ENCODE peak calls at places on chromosomes 13 and 19, in ten cellular contexts. One of them, this sample, is unnamed.

GRCh38 chr13:77213644-77214043 is 113.2 kb downstream of the MYCBP2 start:
- DNase-seq in HT-29: no peak
- DNase-seq in activated CD4-positive, alpha-beta T cell treated with anti-CD3 and anti-CD28 coated beads, Interleukin-2, amount 50 U/mL, for 48 hours: no peak
- DNase-seq in NCI-H446 treated with DMSO at 0.1 percent for 48 hours: no peak
- DNase-seq in stimulated activated CD4-positive, alpha-beta T cell treated with anti-CD3 and anti-CD28 coated beads, Interleukin-15, amount 100 ng/mL, for 24 hours: no peak
- DNase-seq in T-helper 1 cell: no peak
- DNase-seq in tibial artery: no peak
- DNase-seq in Panc1: no peak
- DNase-seq in T-cell: no peak
- DNase-seq in astrocyte of the hippocampus: peak; percentile 5
- DNase-seq in this sample: no peak

GRCh38 chr13:96159731-96160130 is 69.8 kb downstream of the HS6ST3 start:
- DNase-seq in HT-29: no peak
- DNase-seq in NCI-H446 treated with DMSO at 0.1 percent for 48 hours: no peak
- DNase-seq in Panc1: no peak
- DNase-seq in T-cell: no peak
- DNase-seq in astrocyte of the hippocampus: no peak
- DNase-seq in activated CD4-positive, alpha-beta T cell treated with anti-CD3 and anti-CD28 coated beads, Interleukin-2, amount 50 U/mL, for 48 hours: no peak
- DNase-seq in T-helper 1 cell: no peak
- DNase-seq in stimulated activated CD4-positive, alpha-beta T cell treated with anti-CD3 and anti-CD28 coated beads, Interleukin-15, amount 100 ng/mL, for 24 hours: no peak
- DNase-seq in tibial artery: no peak
- DNase-seq in this sample: no peak

GRCh38 chr13:88622362-88622973 is 951.3 kb downstream of the SLITRK5 start:
- DNase-seq in stimulated activated CD4-positive, alpha-beta T cell treated with anti-CD3 and anti-CD28 coated beads, Interleukin-15, amount 100 ng/mL, for 24 hours: peak; percentile 21
- DNase-seq in Panc1: no peak
- DNase-seq in HT-29: no peak
- DNase-seq in NCI-H446 treated with DMSO at 0.1 percent for 48 hours: no peak
- DNase-seq in T-helper 1 cell: no peak
- DNase-seq in tibial artery: no peak
- DNase-seq in astrocyte of the hippocampus: no peak
- DNase-seq in activated CD4-positive, alpha-beta T cell treated with anti-CD3 and anti-CD28 coated beads, Interleukin-2, amount 50 U/mL, for 48 hours: no peak
- DNase-seq in T-cell: no peak
- DNase-seq in this sample: no peak

GRCh38 chr13:107992542-107992941 is 222.8 kb downstream of the LIG4 start:
- DNase-seq in astrocyte of the hippocampus: peak; percentile 6
- DNase-seq in T-helper 1 cell: no peak
- DNase-seq in Panc1: no peak
- DNase-seq in T-cell: no peak
- DNase-seq in activated CD4-positive, alpha-beta T cell treated with anti-CD3 and anti-CD28 coated beads, Interleukin-2, amount 50 U/mL, for 48 hours: no peak
- DNase-seq in NCI-H446 treated with DMSO at 0.1 percent for 48 hours: no peak
- DNase-seq in tibial artery: no peak
- DNase-seq in HT-29: no peak
- DNase-seq in stimulated activated CD4-positive, alpha-beta T cell treated with anti-CD3 and anti-CD28 coated beads, Interleukin-15, amount 100 ng/mL, for 24 hours: no peak
- DNase-seq in this sample: no peak

GRCh38 chr19:33796164-33797100 is at the start of gene KCTD15:
- DNase-seq in HT-29: no peak
- DNase-seq in T-cell: no peak
- DNase-seq in stimulated activated CD4-positive, alpha-beta T cell treated with anti-CD3 and anti-CD28 coated beads, Interleukin-15, amount 100 ng/mL, for 24 hours: peak; percentile 61
- DNase-seq in T-helper 1 cell: no peak
- DNase-seq in tibial artery: no peak
- DNase-seq in activated CD4-positive, alpha-beta T cell treated with anti-CD3 and anti-CD28 coated beads, Interleukin-2, amount 50 U/mL, for 48 hours: peak; percentile 51
- DNase-seq in Panc1: no peak
- DNase-seq in astrocyte of the hippocampus: peak; percentile 81
- DNase-seq in NCI-H446 treated with DMSO at 0.1 percent for 48 hours: no peak
- DNase-seq in this sample: peak; percentile 34

GRCh38 chr19:53333071-53333465 is 481 bp upstream of the ZNF845 start:
- DNase-seq in astrocyte of the hippocampus: peak; percentile 70
- DNase-seq in Panc1: no peak
- DNase-seq in activated CD4-positive, alpha-beta T cell treated with anti-CD3 and anti-CD28 coated beads, Interleukin-2, amount 50 U/mL, for 48 hours: peak; percentile 19
- DNase-seq in NCI-H446 treated with DMSO at 0.1 percent for 48 hours: no peak
- DNase-seq in HT-29: no peak
- DNase-seq in tibial artery: peak; percentile 55
- DNase-seq in T-cell: peak; percentile 17
- DNase-seq in T-helper 1 cell: no peak
- DNase-seq in stimulated activated CD4-positive, alpha-beta T cell treated with anti-CD3 and anti-CD28 coated beads, Interleukin-15, amount 100 ng/mL, for 24 hours: peak; percentile 38
- DNase-seq in this sample: no peak

GRCh38 chr19:9705836-9706235 is 30.9 kb upstream of the ZNF562 start:
- DNase-seq in tibial artery: no peak
- DNase-seq in NCI-H446 treated with DMSO at 0.1 percent for 48 hours: no peak
- DNase-seq in Panc1: no peak
- DNase-seq in astrocyte of the hippocampus: no peak
- DNase-seq in T-helper 1 cell: no peak
- DNase-seq in activated CD4-positive, alpha-beta T cell treated with anti-CD3 and anti-CD28 coated beads, Interleukin-2, amount 50 U/mL, for 48 hours: no peak
- DNase-seq in stimulated activated CD4-positive, alpha-beta T cell treated with anti-CD3 and anti-CD28 coated beads, Interleukin-15, amount 100 ng/mL, for 24 hours: no peak
- DNase-seq in T-cell: no peak
- DNase-seq in HT-29: no peak
- DNase-seq in this sample: no peak

GRCh38 chr13:84445776-84446175 is 563.5 kb upstream of the SLITRK1 start:
- DNase-seq in tibial artery: no peak
- DNase-seq in activated CD4-positive, alpha-beta T cell treated with anti-CD3 and anti-CD28 coated beads, Interleukin-2, amount 50 U/mL, for 48 hours: no peak
- DNase-seq in T-helper 1 cell: no peak
- DNase-seq in astrocyte of the hippocampus: peak; percentile 41
- DNase-seq in stimulated activated CD4-positive, alpha-beta T cell treated with anti-CD3 and anti-CD28 coated beads, Interleukin-15, amount 100 ng/mL, for 24 hours: no peak
- DNase-seq in NCI-H446 treated with DMSO at 0.1 percent for 48 hours: no peak
- DNase-seq in HT-29: no peak
- DNase-seq in Panc1: no peak
- DNase-seq in T-cell: no peak
- DNase-seq in this sample: no peak

GRCh38 chr19:17496337-17496997 is 15.0 kb upstream of the PGLS start:
- DNase-seq in Panc1: peak; percentile 58
- DNase-seq in stimulated activated CD4-positive, alpha-beta T cell treated with anti-CD3 and anti-CD28 coated beads, Interleukin-15, amount 100 ng/mL, for 24 hours: peak; percentile 90
- DNase-seq in activated CD4-positive, alpha-beta T cell treated with anti-CD3 and anti-CD28 coated beads, Interleukin-2, amount 50 U/mL, for 48 hours: peak; percentile 85
- DNase-seq in T-cell: peak; percentile 70
- DNase-seq in tibial artery: peak; percentile 41
- DNase-seq in HT-29: peak; percentile 82
- DNase-seq in T-helper 1 cell: peak; percentile 66
- DNase-seq in astrocyte of the hippocampus: peak; percentile 83
- DNase-seq in NCI-H446 treated with DMSO at 0.1 percent for 48 hours: no peak
- DNase-seq in this sample: peak; percentile 68

GRCh38 chr13:49995535-49996165 is 1.2 kb upstream of the TRIM13 start:
- DNase-seq in stimulated activated CD4-positive, alpha-beta T cell treated with anti-CD3 and anti-CD28 coated beads, Interleukin-15, amount 100 ng/mL, for 24 hours: no peak
- DNase-seq in tibial artery: no peak
- DNase-seq in HT-29: peak; percentile 23
- DNase-seq in T-helper 1 cell: no peak
- DNase-seq in astrocyte of the hippocampus: no peak
- DNase-seq in T-cell: no peak
- DNase-seq in Panc1: no peak
- DNase-seq in NCI-H446 treated with DMSO at 0.1 percent for 48 hours: no peak
- DNase-seq in activated CD4-positive, alpha-beta T cell treated with anti-CD3 and anti-CD28 coated beads, Interleukin-2, amount 50 U/mL, for 48 hours: no peak
- DNase-seq in this sample: peak; percentile 72

GRCh38 chr13:101514100-101514499 is 61.6 kb downstream of the ITGBL1 start:
- DNase-seq in HT-29: no peak
- DNase-seq in NCI-H446 treated with DMSO at 0.1 percent for 48 hours: no peak
- DNase-seq in astrocyte of the hippocampus: no peak
- DNase-seq in T-helper 1 cell: no peak
- DNase-seq in stimulated activated CD4-positive, alpha-beta T cell treated with anti-CD3 and anti-CD28 coated beads, Interleukin-15, amount 100 ng/mL, for 24 hours: no peak
- DNase-seq in activated CD4-positive, alpha-beta T cell treated with anti-CD3 and anti-CD28 coated beads, Interleukin-2, amount 50 U/mL, for 48 hours: no peak
- DNase-seq in Panc1: no peak
- DNase-seq in T-cell: no peak
- DNase-seq in tibial artery: no peak
- DNase-seq in this sample: no peak

GRCh38 chr13:92074658-92075057 is 676.2 kb downstream of the GPC5 start:
- DNase-seq in stimulated activated CD4-positive, alpha-beta T cell treated with anti-CD3 and anti-CD28 coated beads, Interleukin-15, amount 100 ng/mL, for 24 hours: no peak
- DNase-seq in NCI-H446 treated with DMSO at 0.1 percent for 48 hours: peak; percentile 11
- DNase-seq in activated CD4-positive, alpha-beta T cell treated with anti-CD3 and anti-CD28 coated beads, Interleukin-2, amount 50 U/mL, for 48 hours: no peak
- DNase-seq in T-cell: no peak
- DNase-seq in T-helper 1 cell: no peak
- DNase-seq in Panc1: no peak
- DNase-seq in astrocyte of the hippocampus: peak; percentile 2
- DNase-seq in tibial artery: no peak
- DNase-seq in HT-29: peak; percentile 39
- DNase-seq in this sample: no peak

GRCh38 chr13:91368676-91369425 is 21.4 kb downstream of the MIR17HG start:
- DNase-seq in NCI-H446 treated with DMSO at 0.1 percent for 48 hours: no peak
- DNase-seq in Panc1: no peak
- DNase-seq in HT-29: no peak
- DNase-seq in tibial artery: no peak
- DNase-seq in activated CD4-positive, alpha-beta T cell treated with anti-CD3 and anti-CD28 coated beads, Interleukin-2, amount 50 U/mL, for 48 hours: no peak
- DNase-seq in astrocyte of the hippocampus: peak; percentile 34
- DNase-seq in stimulated activated CD4-positive, alpha-beta T cell treated with anti-CD3 and anti-CD28 coated beads, Interleukin-15, amount 100 ng/mL, for 24 hours: no peak
- DNase-seq in T-cell: no peak
- DNase-seq in T-helper 1 cell: no peak
- DNase-seq in this sample: no peak

GRCh38 chr13:44429311-44429710 is 55.7 kb downstream of the SERP2 start:
- DNase-seq in HT-29: no peak
- DNase-seq in NCI-H446 treated with DMSO at 0.1 percent for 48 hours: no peak
- DNase-seq in Panc1: no peak
- DNase-seq in T-helper 1 cell: no peak
- DNase-seq in tibial artery: no peak
- DNase-seq in T-cell: no peak
- DNase-seq in astrocyte of the hippocampus: no peak
- DNase-seq in stimulated activated CD4-positive, alpha-beta T cell treated with anti-CD3 and anti-CD28 coated beads, Interleukin-15, amount 100 ng/mL, for 24 hours: no peak
- DNase-seq in activated CD4-positive, alpha-beta T cell treated with anti-CD3 and anti-CD28 coated beads, Interleukin-2, amount 50 U/mL, for 48 hours: no peak
- DNase-seq in this sample: no peak

GRCh38 chr13:77828815-77829214 is 89.8 kb downstream of the EDNRB start:
- DNase-seq in tibial artery: no peak
- DNase-seq in astrocyte of the hippocampus: no peak
- DNase-seq in T-helper 1 cell: no peak
- DNase-seq in HT-29: no peak
- DNase-seq in NCI-H446 treated with DMSO at 0.1 percent for 48 hours: no peak
- DNase-seq in stimulated activated CD4-positive, alpha-beta T cell treated with anti-CD3 and anti-CD28 coated beads, Interleukin-15, amount 100 ng/mL, for 24 hours: no peak
- DNase-seq in T-cell: no peak
- DNase-seq in activated CD4-positive, alpha-beta T cell treated with anti-CD3 and anti-CD28 coated beads, Interleukin-2, amount 50 U/mL, for 48 hours: no peak
- DNase-seq in Panc1: no peak
- DNase-seq in this sample: no peak

GRCh38 chr19:14497347-14497921 is 1.5 kb upstream of the GIPC1 start:
- DNase-seq in NCI-H446 treated with DMSO at 0.1 percent for 48 hours: no peak
- DNase-seq in Panc1: no peak
- DNase-seq in stimulated activated CD4-positive, alpha-beta T cell treated with anti-CD3 and anti-CD28 coated beads, Interleukin-15, amount 100 ng/mL, for 24 hours: no peak
- DNase-seq in activated CD4-positive, alpha-beta T cell treated with anti-CD3 and anti-CD28 coated beads, Interleukin-2, amount 50 U/mL, for 48 hours: no peak
- DNase-seq in HT-29: peak; percentile 62
- DNase-seq in T-cell: no peak
- DNase-seq in T-helper 1 cell: no peak
- DNase-seq in astrocyte of the hippocampus: no peak
- DNase-seq in tibial artery: no peak
- DNase-seq in this sample: no peak

GRCh38 chr13:76361868-76362267 is 524.3 kb downstream of the KCTD12 start:
- DNase-seq in Panc1: no peak
- DNase-seq in T-cell: no peak
- DNase-seq in HT-29: no peak
- DNase-seq in activated CD4-positive, alpha-beta T cell treated with anti-CD3 and anti-CD28 coated beads, Interleukin-2, amount 50 U/mL, for 48 hours: no peak
- DNase-seq in astrocyte of the hippocampus: no peak
- DNase-seq in tibial artery: no peak
- DNase-seq in T-helper 1 cell: no peak
- DNase-seq in stimulated activated CD4-positive, alpha-beta T cell treated with anti-CD3 and anti-CD28 coated beads, Interleukin-15, amount 100 ng/mL, for 24 hours: no peak
- DNase-seq in NCI-H446 treated with DMSO at 0.1 percent for 48 hours: no peak
- DNase-seq in this sample: no peak

GRCh38 chr13:24159921-24160324 is 597 bp upstream of the SPATA13 start:
- DNase-seq in activated CD4-positive, alpha-beta T cell treated with anti-CD3 and anti-CD28 coated beads, Interleukin-2, amount 50 U/mL, for 48 hours: no peak
- DNase-seq in T-helper 1 cell: no peak
- DNase-seq in stimulated activated CD4-positive, alpha-beta T cell treated with anti-CD3 and anti-CD28 coated beads, Interleukin-15, amount 100 ng/mL, for 24 hours: no peak
- DNase-seq in tibial artery: no peak
- DNase-seq in HT-29: peak; percentile 68
- DNase-seq in NCI-H446 treated with DMSO at 0.1 percent for 48 hours: no peak
- DNase-seq in astrocyte of the hippocampus: no peak
- DNase-seq in Panc1: no peak
- DNase-seq in T-cell: no peak
- DNase-seq in this sample: no peak

GRCh38 chr13:29901714-29902631 is 51.6 kb upstream of the UBL3 start:
- DNase-seq in stimulated activated CD4-positive, alpha-beta T cell treated with anti-CD3 and anti-CD28 coated beads, Interleukin-15, amount 100 ng/mL, for 24 hours: peak; percentile 28
- DNase-seq in Panc1: no peak
- DNase-seq in HT-29: peak; percentile 52
- DNase-seq in NCI-H446 treated with DMSO at 0.1 percent for 48 hours: no peak
- DNase-seq in T-cell: no peak
- DNase-seq in activated CD4-positive, alpha-beta T cell treated with anti-CD3 and anti-CD28 coated beads, Interleukin-2, amount 50 U/mL, for 48 hours: no peak
- DNase-seq in astrocyte of the hippocampus: peak; percentile 93
- DNase-seq in tibial artery: no peak
- DNase-seq in T-helper 1 cell: no peak
- DNase-seq in this sample: no peak

GRCh38 chr13:62113145-62113544 is 697.5 kb upstream of the PCDH20 start:
- DNase-seq in Panc1: no peak
- DNase-seq in T-helper 1 cell: no peak
- DNase-seq in NCI-H446 treated with DMSO at 0.1 percent for 48 hours: no peak
- DNase-seq in HT-29: no peak
- DNase-seq in tibial artery: no peak
- DNase-seq in stimulated activated CD4-positive, alpha-beta T cell treated with anti-CD3 and anti-CD28 coated beads, Interleukin-15, amount 100 ng/mL, for 24 hours: no peak
- DNase-seq in astrocyte of the hippocampus: peak; percentile 11
- DNase-seq in T-cell: no peak
- DNase-seq in activated CD4-positive, alpha-beta T cell treated with anti-CD3 and anti-CD28 coated beads, Interleukin-2, amount 50 U/mL, for 48 hours: no peak
- DNase-seq in this sample: no peak

GRCh38 chr13:110592670-110593069 is 22.7 kb upstream of the NAXD start:
- DNase-seq in T-helper 1 cell: no peak
- DNase-seq in HT-29: no peak
- DNase-seq in T-cell: no peak
- DNase-seq in Panc1: no peak
- DNase-seq in activated CD4-positive, alpha-beta T cell treated with anti-CD3 and anti-CD28 coated beads, Interleukin-2, amount 50 U/mL, for 48 hours: no peak
- DNase-seq in stimulated activated CD4-positive, alpha-beta T cell treated with anti-CD3 and anti-CD28 coated beads, Interleukin-15, amount 100 ng/mL, for 24 hours: no peak
- DNase-seq in tibial artery: no peak
- DNase-seq in astrocyte of the hippocampus: no peak
- DNase-seq in NCI-H446 treated with DMSO at 0.1 percent for 48 hours: no peak
- DNase-seq in this sample: no peak

GRCh38 chr13:75372517-75372916 is 109.5 kb downstream of the TBC1D4 start:
- DNase-seq in T-helper 1 cell: no peak
- DNase-seq in HT-29: peak; percentile 81
- DNase-seq in NCI-H446 treated with DMSO at 0.1 percent for 48 hours: no peak
- DNase-seq in astrocyte of the hippocampus: peak; percentile 67
- DNase-seq in tibial artery: no peak
- DNase-seq in stimulated activated CD4-positive, alpha-beta T cell treated with anti-CD3 and anti-CD28 coated beads, Interleukin-15, amount 100 ng/mL, for 24 hours: no peak
- DNase-seq in T-cell: no peak
- DNase-seq in Panc1: no peak
- DNase-seq in activated CD4-positive, alpha-beta T cell treated with anti-CD3 and anti-CD28 coated beads, Interleukin-2, amount 50 U/mL, for 48 hours: no peak
- DNase-seq in this sample: peak; percentile 20

GRCh38 chr13:60012503-60012902 is 151.2 kb downstream of the DIAPH3 start:
- DNase-seq in HT-29: peak; percentile 60
- DNase-seq in activated CD4-positive, alpha-beta T cell treated with anti-CD3 and anti-CD28 coated beads, Interleukin-2, amount 50 U/mL, for 48 hours: no peak
- DNase-seq in T-helper 1 cell: no peak
- DNase-seq in stimulated activated CD4-positive, alpha-beta T cell treated with anti-CD3 and anti-CD28 coated beads, Interleukin-15, amount 100 ng/mL, for 24 hours: no peak
- DNase-seq in astrocyte of the hippocampus: no peak
- DNase-seq in Panc1: no peak
- DNase-seq in tibial artery: no peak
- DNase-seq in NCI-H446 treated with DMSO at 0.1 percent for 48 hours: no peak
- DNase-seq in T-cell: no peak
- DNase-seq in this sample: no peak

GRCh38 chr13:102392810-102393209 is 9.0 kb downstream of the FGF14 start:
- DNase-seq in astrocyte of the hippocampus: no peak
- DNase-seq in tibial artery: no peak
- DNase-seq in T-cell: no peak
- DNase-seq in NCI-H446 treated with DMSO at 0.1 percent for 48 hours: no peak
- DNase-seq in Panc1: no peak
- DNase-seq in activated CD4-positive, alpha-beta T cell treated with anti-CD3 and anti-CD28 coated beads, Interleukin-2, amount 50 U/mL, for 48 hours: peak; percentile 6
- DNase-seq in T-helper 1 cell: no peak
- DNase-seq in HT-29: no peak
- DNase-seq in stimulated activated CD4-positive, alpha-beta T cell treated with anti-CD3 and anti-CD28 coated beads, Interleukin-15, amount 100 ng/mL, for 24 hours: peak; percentile 41
- DNase-seq in this sample: no peak

GRCh38 chr13:61463027-61463426 is 47.4 kb upstream of the PCDH20 start:
- DNase-seq in astrocyte of the hippocampus: no peak
- DNase-seq in activated CD4-positive, alpha-beta T cell treated with anti-CD3 and anti-CD28 coated beads, Interleukin-2, amount 50 U/mL, for 48 hours: no peak
- DNase-seq in NCI-H446 treated with DMSO at 0.1 percent for 48 hours: no peak
- DNase-seq in HT-29: no peak
- DNase-seq in tibial artery: no peak
- DNase-seq in T-cell: no peak
- DNase-seq in stimulated activated CD4-positive, alpha-beta T cell treated with anti-CD3 and anti-CD28 coated beads, Interleukin-15, amount 100 ng/mL, for 24 hours: no peak
- DNase-seq in T-helper 1 cell: no peak
- DNase-seq in Panc1: no peak
- DNase-seq in this sample: no peak

GRCh38 chr19:16026131-16026530 is 50.2 kb upstream of the TPM4 start:
- DNase-seq in NCI-H446 treated with DMSO at 0.1 percent for 48 hours: no peak
- DNase-seq in T-cell: no peak
- DNase-seq in activated CD4-positive, alpha-beta T cell treated with anti-CD3 and anti-CD28 coated beads, Interleukin-2, amount 50 U/mL, for 48 hours: no peak
- DNase-seq in HT-29: no peak
- DNase-seq in astrocyte of the hippocampus: no peak
- DNase-seq in Panc1: no peak
- DNase-seq in stimulated activated CD4-positive, alpha-beta T cell treated with anti-CD3 and anti-CD28 coated beads, Interleukin-15, amount 100 ng/mL, for 24 hours: no peak
- DNase-seq in tibial artery: no peak
- DNase-seq in T-helper 1 cell: no peak
- DNase-seq in this sample: no peak

GRCh38 chr13:67549331-67549730 is 319.2 kb upstream of the PCDH9 start:
- DNase-seq in astrocyte of the hippocampus: peak; percentile 93
- DNase-seq in T-helper 1 cell: no peak
- DNase-seq in HT-29: no peak
- DNase-seq in T-cell: no peak
- DNase-seq in tibial artery: no peak
- DNase-seq in Panc1: no peak
- DNase-seq in activated CD4-positive, alpha-beta T cell treated with anti-CD3 and anti-CD28 coated beads, Interleukin-2, amount 50 U/mL, for 48 hours: no peak
- DNase-seq in stimulated activated CD4-positive, alpha-beta T cell treated with anti-CD3 and anti-CD28 coated beads, Interleukin-15, amount 100 ng/mL, for 24 hours: no peak
- DNase-seq in NCI-H446 treated with DMSO at 0.1 percent for 48 hours: no peak
- DNase-seq in this sample: no peak

This sample was measured in GDM1.